ENCODE peak calls at places on chromosomes 2 and 18, in seven cellular contexts. One of them, this sample, is unnamed.
A peak's percentile ranks its signal among the peaks of the same experiment; 100 is the strongest.

GRCh38 chr2:108184421-108184820 is 55.3 kb upstream of the SULT1C3 start:
- DNase-seq in stomach: no peak
- DNase-seq in HCEC 1CT: peak; percentile 53
- DNase-seq in K562: peak; percentile 10
- DNase-seq in activated effector memory CD4-positive, alpha-beta T cell treated with Interleukin-2 at 50 U/mL for 16 hours: no peak
- DNase-seq in GM23248: peak; percentile 55
- DNase-seq in stimulated activated CD4-positive, alpha-beta T cell treated with anti-CD3 and anti-CD28 coated beads, Interleukin-2, amount 100 ng/mL, for 48 hours: no peak
- DNase-seq in this sample: peak; percentile 4

GRCh38 chr2:169705927-169706326 is 11.7 kb downstream of the PHOSPHO2 start:
- DNase-seq in HCEC 1CT: peak; percentile 51
- DNase-seq in stomach: no peak
- DNase-seq in activated effector memory CD4-positive, alpha-beta T cell treated with Interleukin-2 at 50 U/mL for 16 hours: no peak
- DNase-seq in GM23248: peak; percentile 22
- DNase-seq in K562: no peak
- DNase-seq in stimulated activated CD4-positive, alpha-beta T cell treated with anti-CD3 and anti-CD28 coated beads, Interleukin-2, amount 100 ng/mL, for 48 hours: no peak
- DNase-seq in this sample: no peak

GRCh38 chr2:99403084-99403483 is 65.9 kb downstream of the EIF5B start:
- DNase-seq in stimulated activated CD4-positive, alpha-beta T cell treated with anti-CD3 and anti-CD28 coated beads, Interleukin-2, amount 100 ng/mL, for 48 hours: no peak
- DNase-seq in stomach: no peak
- DNase-seq in GM23248: peak; percentile 65
- DNase-seq in activated effector memory CD4-positive, alpha-beta T cell treated with Interleukin-2 at 50 U/mL for 16 hours: no peak
- DNase-seq in K562: no peak
- DNase-seq in HCEC 1CT: peak; percentile 65
- DNase-seq in this sample: no peak

GRCh38 chr2:190844700-190845410 is 35.8 kb upstream of the GLS start:
- DNase-seq in activated effector memory CD4-positive, alpha-beta T cell treated with Interleukin-2 at 50 U/mL for 16 hours: no peak
- DNase-seq in HCEC 1CT: no peak
- DNase-seq in stimulated activated CD4-positive, alpha-beta T cell treated with anti-CD3 and anti-CD28 coated beads, Interleukin-2, amount 100 ng/mL, for 48 hours: no peak
- DNase-seq in K562: no peak
- DNase-seq in GM23248: no peak
- DNase-seq in stomach: no peak
- DNase-seq in this sample: no peak

GRCh38 chr2:134103196-134103595 is 150.7 kb upstream of the MGAT5 start:
- DNase-seq in stimulated activated CD4-positive, alpha-beta T cell treated with anti-CD3 and anti-CD28 coated beads, Interleukin-2, amount 100 ng/mL, for 48 hours: no peak
- DNase-seq in stomach: no peak
- DNase-seq in K562: no peak
- DNase-seq in HCEC 1CT: no peak
- DNase-seq in GM23248: no peak
- DNase-seq in activated effector memory CD4-positive, alpha-beta T cell treated with Interleukin-2 at 50 U/mL for 16 hours: no peak
- DNase-seq in this sample: no peak

GRCh38 chr2:230319211-230319862 is 7.7 kb upstream of the SP140L start:
- DNase-seq in stomach: no peak
- DNase-seq in HCEC 1CT: no peak
- DNase-seq in GM23248: no peak
- DNase-seq in stimulated activated CD4-positive, alpha-beta T cell treated with anti-CD3 and anti-CD28 coated beads, Interleukin-2, amount 100 ng/mL, for 48 hours: peak; percentile 48
- DNase-seq in K562: no peak
- DNase-seq in activated effector memory CD4-positive, alpha-beta T cell treated with Interleukin-2 at 50 U/mL for 16 hours: peak; percentile 69
- DNase-seq in this sample: no peak

GRCh38 chr2:156110890-156111289 is 221.6 kb downstream of the NR4A2 start:
- DNase-seq in stomach: peak; percentile 34
- DNase-seq in GM23248: peak; percentile 20
- DNase-seq in HCEC 1CT: no peak
- DNase-seq in stimulated activated CD4-positive, alpha-beta T cell treated with anti-CD3 and anti-CD28 coated beads, Interleukin-2, amount 100 ng/mL, for 48 hours: no peak
- DNase-seq in activated effector memory CD4-positive, alpha-beta T cell treated with Interleukin-2 at 50 U/mL for 16 hours: no peak
- DNase-seq in K562: peak; percentile 7
- DNase-seq in this sample: peak; percentile 37

GRCh38 chr18:74294526-74294925 is 2.8 kb upstream of the CYB5A start:
- DNase-seq in activated effector memory CD4-positive, alpha-beta T cell treated with Interleukin-2 at 50 U/mL for 16 hours: no peak
- DNase-seq in GM23248: peak; percentile 35
- DNase-seq in HCEC 1CT: no peak
- DNase-seq in K562: no peak
- DNase-seq in stimulated activated CD4-positive, alpha-beta T cell treated with anti-CD3 and anti-CD28 coated beads, Interleukin-2, amount 100 ng/mL, for 48 hours: no peak
- DNase-seq in stomach: no peak
- DNase-seq in this sample: no peak

GRCh38 chr18:28767781-28768211 is 590.9 kb upstream of the CDH2 start:
- DNase-seq in GM23248: peak; percentile 82
- DNase-seq in stimulated activated CD4-positive, alpha-beta T cell treated with anti-CD3 and anti-CD28 coated beads, Interleukin-2, amount 100 ng/mL, for 48 hours: no peak
- DNase-seq in K562: no peak
- DNase-seq in HCEC 1CT: peak; percentile 91
- DNase-seq in stomach: no peak
- DNase-seq in activated effector memory CD4-positive, alpha-beta T cell treated with Interleukin-2 at 50 U/mL for 16 hours: no peak
- DNase-seq in this sample: no peak

GRCh38 chr2:205520311-205520710 is 162.0 kb upstream of the NRP2 start:
- DNase-seq in K562: no peak
- DNase-seq in stimulated activated CD4-positive, alpha-beta T cell treated with anti-CD3 and anti-CD28 coated beads, Interleukin-2, amount 100 ng/mL, for 48 hours: no peak
- DNase-seq in stomach: no peak
- DNase-seq in activated effector memory CD4-positive, alpha-beta T cell treated with Interleukin-2 at 50 U/mL for 16 hours: no peak
- DNase-seq in HCEC 1CT: no peak
- DNase-seq in GM23248: no peak
- DNase-seq in this sample: no peak

GRCh38 chr2:205883965-205884364 is 201.7 kb downstream of the NRP2 start:
- DNase-seq in activated effector memory CD4-positive, alpha-beta T cell treated with Interleukin-2 at 50 U/mL for 16 hours: no peak
- DNase-seq in K562: no peak
- DNase-seq in stomach: no peak
- DNase-seq in stimulated activated CD4-positive, alpha-beta T cell treated with anti-CD3 and anti-CD28 coated beads, Interleukin-2, amount 100 ng/mL, for 48 hours: no peak
- DNase-seq in HCEC 1CT: no peak
- DNase-seq in GM23248: no peak
- DNase-seq in this sample: no peak

GRCh38 chr2:178324072-178324471 is 126.9 kb downstream of the PRKRA start:
- DNase-seq in stomach: no peak
- DNase-seq in activated effector memory CD4-positive, alpha-beta T cell treated with Interleukin-2 at 50 U/mL for 16 hours: no peak
- DNase-seq in K562: no peak
- DNase-seq in GM23248: no peak
- DNase-seq in HCEC 1CT: no peak
- DNase-seq in stimulated activated CD4-positive, alpha-beta T cell treated with anti-CD3 and anti-CD28 coated beads, Interleukin-2, amount 100 ng/mL, for 48 hours: no peak
- DNase-seq in this sample: no peak

This sample was measured in HCT116.